ENCODE peak calls at places on chromosomes 3 and 15, in four cellular contexts. One of them, this sample, is unnamed. For H3K4me1, the result is how much of the 10 kb centered on the place peaks cover.

GRCh38 chr3:35777065-35777464 is 137.7 kb downstream of the ARPP21 start:
- DNase-seq in CD8-positive, alpha-beta T cell: no peak
- DNase-seq in aorta: no peak
- DNase-seq in CD4-positive, CD25-positive, alpha-beta regulatory T cell: no peak
- DNase-seq in this sample: no peak

GRCh38 chr15:80179025-80179759 is 26.4 kb downstream of the FAH start:
- DNase-seq in CD4-positive, CD25-positive, alpha-beta regulatory T cell: no peak
- DNase-seq in aorta: no peak
- DNase-seq in CD8-positive, alpha-beta T cell: no peak
- DNase-seq in this sample: no peak

GRCh38 chr3:102225407-102226132 is 209.2 kb upstream of the ZPLD1 start:
- DNase-seq in aorta: no peak
- DNase-seq in CD4-positive, CD25-positive, alpha-beta regulatory T cell: peak
- DNase-seq in CD8-positive, alpha-beta T cell: no peak
- DNase-seq in this sample: no peak

GRCh38 chr3:126180477-126181397 is at the start of gene ALDH1L1:
- DNase-seq in aorta: peak
- DNase-seq in CD4-positive, CD25-positive, alpha-beta regulatory T cell: no peak
- DNase-seq in CD8-positive, alpha-beta T cell: no peak
- DNase-seq in this sample: peak

GRCh38 chr3:140727886-140728285 is 50.0 kb downstream of the TRIM42 start:
- DNase-seq in aorta: no peak
- DNase-seq in CD4-positive, CD25-positive, alpha-beta regulatory T cell: no peak
- DNase-seq in CD8-positive, alpha-beta T cell: no peak
- DNase-seq in this sample: no peak

GRCh38 chr15:86608461-86608860 is 528.8 kb downstream of the AGBL1 start:
- DNase-seq in aorta: no peak
- DNase-seq in CD4-positive, CD25-positive, alpha-beta regulatory T cell: no peak
- DNase-seq in CD8-positive, alpha-beta T cell: no peak
- DNase-seq in this sample: no peak

GRCh38 chr3:123816673-123817207 is 67.4 kb downstream of the MYLK start:
- DNase-seq in CD4-positive, CD25-positive, alpha-beta regulatory T cell: no peak
- DNase-seq in CD8-positive, alpha-beta T cell: no peak
- DNase-seq in aorta: no peak
- DNase-seq in this sample: no peak

GRCh38 chr3:2713923-2714322 is 396.3 kb downstream of the IL5RA start:
- DNase-seq in CD4-positive, CD25-positive, alpha-beta regulatory T cell: no peak
- DNase-seq in aorta: no peak
- DNase-seq in CD8-positive, alpha-beta T cell: no peak
- DNase-seq in this sample: no peak

GRCh38 chr3:184559336-184559735 is 2.2 kb upstream of the EPHB3 start:
- DNase-seq in aorta: no peak
- DNase-seq in CD4-positive, CD25-positive, alpha-beta regulatory T cell: no peak
- DNase-seq in CD8-positive, alpha-beta T cell: no peak
- DNase-seq in this sample: no peak

GRCh38 chr3:175433026-175433668 is 574.0 kb downstream of the NAALADL2 start:
- DNase-seq in CD4-positive, CD25-positive, alpha-beta regulatory T cell: no peak
- DNase-seq in CD8-positive, alpha-beta T cell: no peak
- DNase-seq in aorta: no peak
- DNase-seq in this sample: no peak

GRCh38 chr3:172140499-172141391 is 101.4 kb downstream of the FNDC3B start:
- DNase-seq in aorta: peak
- DNase-seq in CD4-positive, CD25-positive, alpha-beta regulatory T cell: peak
- DNase-seq in CD8-positive, alpha-beta T cell: no peak
- DNase-seq in this sample: no peak

GRCh38 chr15:27623560-27624305 is 475.4 kb downstream of the OCA2 start:
- DNase-seq in CD4-positive, CD25-positive, alpha-beta regulatory T cell: no peak
- DNase-seq in aorta: no peak
- DNase-seq in CD8-positive, alpha-beta T cell: no peak
- DNase-seq in this sample: no peak

GRCh38 chr3:65851827-65852226 is 186.9 kb downstream of the MAGI1 start:
- DNase-seq in CD8-positive, alpha-beta T cell: no peak
- DNase-seq in CD4-positive, CD25-positive, alpha-beta regulatory T cell: no peak
- DNase-seq in aorta: no peak
- DNase-seq in this sample: no peak

GRCh38 chr15:89399070-89399389 is 64.4 kb upstream of the POLG start:
- DNase-seq in CD4-positive, CD25-positive, alpha-beta regulatory T cell: no peak
- DNase-seq in aorta: no peak
- DNase-seq in CD8-positive, alpha-beta T cell: no peak
- DNase-seq in this sample: no peak

GRCh38 chr3:31895471-31895870 is 85.6 kb downstream of the OSBPL10 start:
- DNase-seq in CD8-positive, alpha-beta T cell: no peak
- DNase-seq in CD4-positive, CD25-positive, alpha-beta regulatory T cell: no peak
- DNase-seq in aorta: no peak
- DNase-seq in this sample: no peak

GRCh38 chr3:140290105-140290504 is 355.1 kb downstream of the CLSTN2 start:
- DNase-seq in CD8-positive, alpha-beta T cell: no peak
- DNase-seq in aorta: no peak
- DNase-seq in CD4-positive, CD25-positive, alpha-beta regulatory T cell: no peak
- DNase-seq in this sample: no peak

GRCh38 chr15:74497584-74497983 is 36.6 kb upstream of the UBL7 start:
- DNase-seq in CD4-positive, CD25-positive, alpha-beta regulatory T cell: no peak
- DNase-seq in aorta: no peak
- DNase-seq in CD8-positive, alpha-beta T cell: no peak
- DNase-seq in this sample: no peak

GRCh38 chr3:86960551-86960950 is 30.4 kb downstream of the VGLL3 start:
- DNase-seq in aorta: no peak
- DNase-seq in CD4-positive, CD25-positive, alpha-beta regulatory T cell: no peak
- DNase-seq in CD8-positive, alpha-beta T cell: no peak
- DNase-seq in this sample: no peak

GRCh38 chr15:99502182-99502581 is 63.6 kb upstream of the MEF2A start:
- DNase-seq in CD8-positive, alpha-beta T cell: no peak
- DNase-seq in aorta: no peak
- DNase-seq in CD4-positive, CD25-positive, alpha-beta regulatory T cell: peak
- DNase-seq in this sample: no peak

GRCh38 chr15:32718082-32718821 is 448 bp downstream of the GREM1 start:
- DNase-seq in CD4-positive, CD25-positive, alpha-beta regulatory T cell: no peak
- DNase-seq in aorta: no peak
- DNase-seq in CD8-positive, alpha-beta T cell: no peak
- DNase-seq in this sample: no peak

GRCh38 chr15:26023691-26024090 is 160.6 kb upstream of the ATP10A start:
- DNase-seq in CD8-positive, alpha-beta T cell: no peak
- DNase-seq in CD4-positive, CD25-positive, alpha-beta regulatory T cell: no peak
- DNase-seq in aorta: no peak
- DNase-seq in this sample: no peak

GRCh38 chr15:70559223-70559823 is 204.0 kb downstream of the UACA start:
- DNase-seq in CD4-positive, CD25-positive, alpha-beta regulatory T cell: peak
- DNase-seq in CD8-positive, alpha-beta T cell: peak
- DNase-seq in aorta: peak
- DNase-seq in this sample: peak

GRCh38 chr15:33644319-33644718 is 324.0 kb upstream of the CHRM5 start:
- DNase-seq in CD8-positive, alpha-beta T cell: no peak
- DNase-seq in aorta: no peak
- DNase-seq in CD4-positive, CD25-positive, alpha-beta regulatory T cell: no peak
- DNase-seq in this sample: no peak

GRCh38 chr15:25397110-25397509 is 41.7 kb downstream of the UBE3A start:
- DNase-seq in CD4-positive, CD25-positive, alpha-beta regulatory T cell: no peak
- DNase-seq in aorta: no peak
- DNase-seq in CD8-positive, alpha-beta T cell: no peak
- DNase-seq in this sample: no peak

GRCh38 chr15:74651251-74651741 is 35.7 kb downstream of the CLK3 start:
- DNase-seq in CD4-positive, CD25-positive, alpha-beta regulatory T cell: no peak
- DNase-seq in aorta: no peak
- DNase-seq in CD8-positive, alpha-beta T cell: no peak
- DNase-seq in this sample: no peak

GRCh38 chr3:146187334-146187950 is 26.5 kb upstream of the PLOD2 start:
- DNase-seq in CD4-positive, CD25-positive, alpha-beta regulatory T cell: no peak
- DNase-seq in CD8-positive, alpha-beta T cell: no peak
- DNase-seq in aorta: no peak
- DNase-seq in this sample: no peak

GRCh38 chr3:103794656-103795055 is 1359.8 kb downstream of the ZPLD1 start:
- DNase-seq in CD8-positive, alpha-beta T cell: no peak
- DNase-seq in aorta: no peak
- DNase-seq in CD4-positive, CD25-positive, alpha-beta regulatory T cell: no peak
- DNase-seq in this sample: no peak

GRCh38 chr15:90915216-90915807 is 12.2 kb downstream of the MAN2A2 start:
- DNase-seq in CD8-positive, alpha-beta T cell: no peak
- DNase-seq in aorta: no peak
- DNase-seq in CD4-positive, CD25-positive, alpha-beta regulatory T cell: no peak
- DNase-seq in this sample: no peak

GRCh38 chr3:42061711-42062408 is 29.3 kb upstream of the TRAK1 start:
- DNase-seq in CD4-positive, CD25-positive, alpha-beta regulatory T cell: no peak
- DNase-seq in CD8-positive, alpha-beta T cell: no peak
- DNase-seq in aorta: peak
- DNase-seq in this sample: peak

GRCh38 chr3:10405816-10406215 is 84.9 kb upstream of the SEC13 start:
- DNase-seq in CD4-positive, CD25-positive, alpha-beta regulatory T cell: no peak
- DNase-seq in CD8-positive, alpha-beta T cell: no peak
- DNase-seq in aorta: no peak
- DNase-seq in this sample: no peak

GRCh38 chr15:99441871-99442267 is 123.9 kb upstream of the MEF2A start:
- DNase-seq in aorta: peak
- DNase-seq in CD4-positive, CD25-positive, alpha-beta regulatory T cell: no peak
- DNase-seq in CD8-positive, alpha-beta T cell: peak
- DNase-seq in this sample: peak

GRCh38 chr3:72786668-72787067 is 61.6 kb downstream of the SHQ1 start:
- DNase-seq in aorta: no peak
- DNase-seq in CD8-positive, alpha-beta T cell: no peak
- DNase-seq in CD4-positive, CD25-positive, alpha-beta regulatory T cell: no peak
- DNase-seq in this sample: no peak

GRCh38 chr3:142966808-142967207 is 3.3 kb upstream of the PAQR9 start:
- DNase-seq in CD8-positive, alpha-beta T cell: no peak
- DNase-seq in CD4-positive, CD25-positive, alpha-beta regulatory T cell: no peak
- DNase-seq in aorta: no peak
- DNase-seq in this sample: no peak

GRCh38 chr3:115912372-115912771 is 289.1 kb downstream of the GAP43 start:
- DNase-seq in CD8-positive, alpha-beta T cell: no peak
- DNase-seq in aorta: no peak
- DNase-seq in CD4-positive, CD25-positive, alpha-beta regulatory T cell: no peak
- DNase-seq in this sample: no peak

GRCh38 chr15:82958638-82959037 is 6.1 kb upstream of the HOMER2 start:
- DNase-seq in CD8-positive, alpha-beta T cell: no peak
- DNase-seq in aorta: no peak
- DNase-seq in CD4-positive, CD25-positive, alpha-beta regulatory T cell: no peak
- DNase-seq in this sample: no peak

GRCh38 chr15:82964890-82965289 is 12.4 kb upstream of the HOMER2 start:
- DNase-seq in CD4-positive, CD25-positive, alpha-beta regulatory T cell: no peak
- DNase-seq in aorta: no peak
- DNase-seq in CD8-positive, alpha-beta T cell: no peak
- DNase-seq in this sample: no peak

GRCh38 chr15:82963356-82964341 is 11.1 kb upstream of the HOMER2 start:
- DNase-seq in aorta: no peak
- DNase-seq in CD4-positive, CD25-positive, alpha-beta regulatory T cell: no peak
- DNase-seq in CD8-positive, alpha-beta T cell: no peak
- DNase-seq in this sample: no peak

GRCh38 chr15:82959423-82959822 is 6.9 kb upstream of the HOMER2 start:
- DNase-seq in aorta: no peak
- DNase-seq in CD4-positive, CD25-positive, alpha-beta regulatory T cell: no peak
- DNase-seq in CD8-positive, alpha-beta T cell: no peak
- DNase-seq in this sample: no peak

DNA sequence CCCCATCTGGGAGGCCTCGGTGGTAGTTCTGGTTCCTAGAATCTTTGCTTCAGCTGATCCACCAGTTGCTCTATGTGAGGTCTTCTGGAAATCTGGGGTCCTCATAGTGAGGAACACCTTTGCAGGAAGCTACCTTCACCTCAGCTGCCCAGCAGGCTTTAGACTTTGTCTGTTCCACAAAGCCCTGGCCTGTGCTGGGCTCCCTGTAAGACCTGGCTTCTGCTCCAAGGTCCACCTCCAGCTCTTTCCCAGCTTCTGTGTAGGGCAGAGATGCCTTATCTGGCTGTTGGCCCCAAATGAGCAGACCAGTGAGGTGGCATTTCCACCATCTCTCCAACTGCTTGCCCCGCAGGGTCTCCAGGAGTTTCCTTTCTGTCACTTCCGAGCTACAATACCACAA is 8.2 kb upstream of the HOMER2 start:
- DNase-seq in aorta: no peak
- DNase-seq in CD8-positive, alpha-beta T cell: no peak
- DNase-seq in CD4-positive, CD25-positive, alpha-beta regulatory T cell: no peak
- DNase-seq in this sample: no peak
- H3K4me1 ChIP-seq in aorta: under half
- H3K4me1 ChIP-seq in CD8-positive, alpha-beta T cell: under half
- H3K4me1 ChIP-seq in CD4-positive, CD25-positive, alpha-beta regulatory T cell: under half
- H3K4me1 ChIP-seq in this sample: under half

GRCh38 chr3:40652072-40652471 is 127.3 kb downstream of the ZNF621 start:
- DNase-seq in aorta: no peak
- DNase-seq in CD4-positive, CD25-positive, alpha-beta regulatory T cell: no peak
- DNase-seq in CD8-positive, alpha-beta T cell: no peak
- DNase-seq in this sample: no peak

GRCh38 chr3:40653878-40654277 is 129.1 kb downstream of the ZNF621 start:
- DNase-seq in CD8-positive, alpha-beta T cell: no peak
- DNase-seq in aorta: no peak
- DNase-seq in CD4-positive, CD25-positive, alpha-beta regulatory T cell: no peak
- DNase-seq in this sample: no peak

GRCh38 chr3:40645883-40646282 is 121.1 kb downstream of the ZNF621 start:
- DNase-seq in aorta: no peak
- DNase-seq in CD8-positive, alpha-beta T cell: no peak
- DNase-seq in CD4-positive, CD25-positive, alpha-beta regulatory T cell: no peak
- DNase-seq in this sample: no peak

GRCh38 chr3:40649346-40649745 is 124.6 kb downstream of the ZNF621 start:
- DNase-seq in CD8-positive, alpha-beta T cell: no peak
- DNase-seq in CD4-positive, CD25-positive, alpha-beta regulatory T cell: no peak
- DNase-seq in aorta: no peak
- DNase-seq in this sample: no peak
- H3K27ac ChIP-seq in CD8-positive, alpha-beta T cell: no peak
- H3K27ac ChIP-seq in CD4-positive, CD25-positive, alpha-beta regulatory T cell: no peak
- H3K27ac ChIP-seq in aorta: no peak
- H3K27ac ChIP-seq in this sample: no peak

GRCh38 chr15:85005319-85005718 is 23.7 kb downstream of the PDE8A start:
- DNase-seq in aorta: no peak
- DNase-seq in CD8-positive, alpha-beta T cell: no peak
- DNase-seq in CD4-positive, CD25-positive, alpha-beta regulatory T cell: no peak
- DNase-seq in this sample: no peak
- H3K4me1 ChIP-seq in aorta: under half
- H3K4me1 ChIP-seq in CD8-positive, alpha-beta T cell: under half
- H3K4me1 ChIP-seq in CD4-positive, CD25-positive, alpha-beta regulatory T cell: under half
- H3K4me1 ChIP-seq in this sample: under half

DNA sequence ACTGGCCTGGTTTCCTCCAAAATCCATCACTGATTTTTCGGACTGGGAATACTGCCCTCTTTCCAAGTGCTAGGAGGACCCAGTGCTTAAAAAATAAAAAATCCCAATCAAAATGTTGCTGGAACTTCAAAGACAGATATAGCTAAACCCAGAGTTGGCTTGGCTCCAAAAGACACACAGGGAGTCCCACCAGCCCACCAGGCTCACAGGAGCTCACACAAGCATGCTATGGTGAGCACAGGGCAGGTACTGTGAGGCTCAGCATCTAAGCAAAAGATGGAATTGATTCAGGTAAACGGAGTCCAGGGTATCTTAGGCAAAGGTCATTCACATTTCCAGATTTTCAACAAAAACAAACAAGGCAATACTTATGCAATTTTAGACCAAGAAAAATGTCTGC is 3.7 kb downstream of the TRANK1 start:
- DNase-seq in CD4-positive, CD25-positive, alpha-beta regulatory T cell: no peak
- DNase-seq in CD8-positive, alpha-beta T cell: no peak
- DNase-seq in aorta: no peak
- DNase-seq in this sample: no peak
- H3K27ac ChIP-seq in CD4-positive, CD25-positive, alpha-beta regulatory T cell: no peak
- H3K27ac ChIP-seq in CD8-positive, alpha-beta T cell: no peak
- H3K27ac ChIP-seq in aorta: no peak
- H3K27ac ChIP-seq in this sample: no peak

This sample was measured in tibial artery.